ENCODE peak calls at places on chromosomes 1 and 21, in five cellular contexts. One of them, this sample, is unnamed.

GRCh38 chr21:29302340-29302991 is 3.7 kb downstream of the BACH1 start:
- DNase-seq in right cardiac atrium: no peak
- DNase-seq in Daoy: peak
- DNase-seq in H7: no peak
- DNase-seq in WTC11: no peak
- DNase-seq in this sample: peak

GRCh38 chr1:235725493-235725892 is 75.9 kb upstream of the GNG4 start:
- DNase-seq in WTC11: no peak
- DNase-seq in Daoy: no peak
- DNase-seq in right cardiac atrium: no peak
- DNase-seq in H7: no peak
- DNase-seq in this sample: peak

GRCh38 chr1:59043796-59044195 is 253.1 kb upstream of the FGGY start:
- DNase-seq in WTC11: no peak
- DNase-seq in right cardiac atrium: peak
- DNase-seq in Daoy: peak
- DNase-seq in H7: no peak
- DNase-seq in this sample: peak

GRCh38 chr1:36966242-36966641 is 68.1 kb downstream of the GRIK3 start:
- DNase-seq in Daoy: peak
- DNase-seq in H7: peak
- DNase-seq in WTC11: peak
- DNase-seq in right cardiac atrium: no peak
- DNase-seq in this sample: peak

GRCh38 chr1:118113261-118113660 is 71.8 kb downstream of the SPAG17 start:
- DNase-seq in WTC11: no peak
- DNase-seq in H7: no peak
- DNase-seq in right cardiac atrium: no peak
- DNase-seq in Daoy: peak
- DNase-seq in this sample: no peak

GRCh38 chr1:12012560-12013316 is 6.6 kb upstream of the MIIP start:
- DNase-seq in right cardiac atrium: no peak
- DNase-seq in H7: no peak
- DNase-seq in WTC11: no peak
- DNase-seq in Daoy: no peak
- DNase-seq in this sample: no peak

GRCh38 chr21:42239556-42239955 is 20.6 kb downstream of the ABCG1 start:
- DNase-seq in right cardiac atrium: no peak
- DNase-seq in H7: no peak
- DNase-seq in WTC11: no peak
- DNase-seq in Daoy: no peak
- DNase-seq in this sample: no peak

GRCh38 chr1:162389971-162390370 is 8.4 kb downstream of the C1orf226 start:
- DNase-seq in Daoy: no peak
- DNase-seq in right cardiac atrium: no peak
- DNase-seq in WTC11: no peak
- DNase-seq in H7: peak
- DNase-seq in this sample: no peak

GRCh38 chr1:85358702-85359438 is 82.4 kb upstream of the BCL10 start:
- DNase-seq in H7: no peak
- DNase-seq in WTC11: no peak
- DNase-seq in Daoy: peak
- DNase-seq in right cardiac atrium: no peak
- DNase-seq in this sample: no peak

GRCh38 chr1:59315529-59316433 is 18.9 kb downstream of the FGGY start:
- DNase-seq in H7: no peak
- DNase-seq in Daoy: no peak
- DNase-seq in right cardiac atrium: no peak
- DNase-seq in WTC11: no peak
- DNase-seq in this sample: no peak

GRCh38 chr1:35505911-35506798 is 51.0 kb downstream of the KIAA0319L start:
- DNase-seq in Daoy: peak
- DNase-seq in right cardiac atrium: peak
- DNase-seq in H7: no peak
- DNase-seq in WTC11: no peak
- DNase-seq in this sample: no peak

GRCh38 chr1:65260851-65261473 is 48.4 kb upstream of the DNAJC6 start:
- DNase-seq in right cardiac atrium: no peak
- DNase-seq in WTC11: no peak
- DNase-seq in Daoy: peak
- DNase-seq in H7: no peak
- DNase-seq in this sample: no peak

GRCh38 chr1:119674835-119675289 is 26.8 kb upstream of the ZNF697 start:
- DNase-seq in right cardiac atrium: peak
- DNase-seq in Daoy: peak
- DNase-seq in WTC11: no peak
- DNase-seq in H7: peak
- DNase-seq in this sample: peak

GRCh38 chr1:46394108-46394871 is at the start of gene FAAH:
- DNase-seq in H7: peak
- DNase-seq in Daoy: peak
- DNase-seq in right cardiac atrium: peak
- DNase-seq in WTC11: peak
- DNase-seq in this sample: peak

GRCh38 chr21:42113926-42114409 is 42.9 kb downstream of the UMODL1 start:
- DNase-seq in Daoy: no peak
- DNase-seq in H7: no peak
- DNase-seq in right cardiac atrium: no peak
- DNase-seq in WTC11: no peak
- DNase-seq in this sample: no peak

This sample was measured in ELF-1.